ENCODE peak calls at places on chromosomes 16 and 17, in nine cellular contexts. One of them, this sample, is unnamed.

GRCh38 chr17:73628642-73629552 is 15.3 kb downstream of the SDK2 start:
- DNase-seq in A549: no peak
- DNase-seq in PC-9: no peak
- DNase-seq in stimulated activated naive CD4-positive, alpha-beta T cell: no peak
- DNase-seq in non-pigmented ciliary epithelial cell: no peak
- DNase-seq in foreskin melanocyte: peak; percentile 11
- DNase-seq in stimulated activated CD4-positive, alpha-beta T cell treated with anti-CD3 and anti-CD28 coated beads, TNF-alpha, amount 100 ng/mL, for 48 hours: no peak
- DNase-seq in activated CD4-positive, alpha-beta T cell treated with anti-CD3 and anti-CD28 coated beads, Interleukin-2, amount 50 U/mL, for 1 hour: no peak
- DNase-seq in stimulated activated CD8-positive, alpha-beta memory T cell treated with anti-CD3 and anti-CD28 coated beads, Interleukin-15, amount 100 ng/mL, for 24 hours: no peak
- DNase-seq in this sample: peak; percentile 67

GRCh38 chr17:63675231-63675606 is 24.7 kb downstream of the LIMD2 start:
- DNase-seq in A549: no peak
- DNase-seq in PC-9: peak; percentile 32
- DNase-seq in stimulated activated naive CD4-positive, alpha-beta T cell: no peak
- DNase-seq in non-pigmented ciliary epithelial cell: no peak
- DNase-seq in foreskin melanocyte: no peak
- DNase-seq in stimulated activated CD4-positive, alpha-beta T cell treated with anti-CD3 and anti-CD28 coated beads, TNF-alpha, amount 100 ng/mL, for 48 hours: no peak
- DNase-seq in activated CD4-positive, alpha-beta T cell treated with anti-CD3 and anti-CD28 coated beads, Interleukin-2, amount 50 U/mL, for 1 hour: no peak
- DNase-seq in stimulated activated CD8-positive, alpha-beta memory T cell treated with anti-CD3 and anti-CD28 coated beads, Interleukin-15, amount 100 ng/mL, for 24 hours: no peak
- DNase-seq in this sample: no peak

GRCh38 chr17:44310612-44311376 is 2.4 kb downstream of the RUNDC3A start:
- DNase-seq in A549: no peak
- DNase-seq in PC-9: no peak
- DNase-seq in stimulated activated naive CD4-positive, alpha-beta T cell: no peak
- DNase-seq in non-pigmented ciliary epithelial cell: no peak
- DNase-seq in foreskin melanocyte: no peak
- DNase-seq in stimulated activated CD4-positive, alpha-beta T cell treated with anti-CD3 and anti-CD28 coated beads, TNF-alpha, amount 100 ng/mL, for 48 hours: no peak
- DNase-seq in activated CD4-positive, alpha-beta T cell treated with anti-CD3 and anti-CD28 coated beads, Interleukin-2, amount 50 U/mL, for 1 hour: no peak
- DNase-seq in stimulated activated CD8-positive, alpha-beta memory T cell treated with anti-CD3 and anti-CD28 coated beads, Interleukin-15, amount 100 ng/mL, for 24 hours: no peak
- DNase-seq in this sample: no peak

GRCh38 chr16:73976661-73977060 is 320.0 kb upstream of the PSMD7 start:
- DNase-seq in A549: no peak
- DNase-seq in PC-9: no peak
- DNase-seq in stimulated activated naive CD4-positive, alpha-beta T cell: no peak
- DNase-seq in non-pigmented ciliary epithelial cell: no peak
- DNase-seq in foreskin melanocyte: no peak
- DNase-seq in stimulated activated CD4-positive, alpha-beta T cell treated with anti-CD3 and anti-CD28 coated beads, TNF-alpha, amount 100 ng/mL, for 48 hours: no peak
- DNase-seq in activated CD4-positive, alpha-beta T cell treated with anti-CD3 and anti-CD28 coated beads, Interleukin-2, amount 50 U/mL, for 1 hour: no peak
- DNase-seq in stimulated activated CD8-positive, alpha-beta memory T cell treated with anti-CD3 and anti-CD28 coated beads, Interleukin-15, amount 100 ng/mL, for 24 hours: no peak
- DNase-seq in this sample: no peak

GRCh38 chr16:89011909-89012621 is 35.1 kb upstream of the CBFA2T3 start:
- DNase-seq in A549: no peak
- DNase-seq in PC-9: no peak
- DNase-seq in stimulated activated naive CD4-positive, alpha-beta T cell: no peak
- DNase-seq in non-pigmented ciliary epithelial cell: no peak
- DNase-seq in foreskin melanocyte: no peak
- DNase-seq in stimulated activated CD4-positive, alpha-beta T cell treated with anti-CD3 and anti-CD28 coated beads, TNF-alpha, amount 100 ng/mL, for 48 hours: no peak
- DNase-seq in activated CD4-positive, alpha-beta T cell treated with anti-CD3 and anti-CD28 coated beads, Interleukin-2, amount 50 U/mL, for 1 hour: no peak
- DNase-seq in stimulated activated CD8-positive, alpha-beta memory T cell treated with anti-CD3 and anti-CD28 coated beads, Interleukin-15, amount 100 ng/mL, for 24 hours: no peak
- DNase-seq in this sample: no peak

GRCh38 chr16:60792437-60792836 is 1243.8 kb downstream of the CDH8 start:
- DNase-seq in A549: no peak
- DNase-seq in PC-9: no peak
- DNase-seq in stimulated activated naive CD4-positive, alpha-beta T cell: no peak
- DNase-seq in non-pigmented ciliary epithelial cell: no peak
- DNase-seq in foreskin melanocyte: no peak
- DNase-seq in stimulated activated CD4-positive, alpha-beta T cell treated with anti-CD3 and anti-CD28 coated beads, TNF-alpha, amount 100 ng/mL, for 48 hours: no peak
- DNase-seq in activated CD4-positive, alpha-beta T cell treated with anti-CD3 and anti-CD28 coated beads, Interleukin-2, amount 50 U/mL, for 1 hour: no peak
- DNase-seq in stimulated activated CD8-positive, alpha-beta memory T cell treated with anti-CD3 and anti-CD28 coated beads, Interleukin-15, amount 100 ng/mL, for 24 hours: no peak
- DNase-seq in this sample: no peak

GRCh38 chr17:31318298-31319190 is 2.9 kb downstream of the EVI2A start:
- DNase-seq in A549: no peak
- DNase-seq in PC-9: no peak
- DNase-seq in stimulated activated naive CD4-positive, alpha-beta T cell: peak; percentile 27
- DNase-seq in non-pigmented ciliary epithelial cell: no peak
- DNase-seq in foreskin melanocyte: no peak
- DNase-seq in stimulated activated CD4-positive, alpha-beta T cell treated with anti-CD3 and anti-CD28 coated beads, TNF-alpha, amount 100 ng/mL, for 48 hours: peak; percentile 33
- DNase-seq in activated CD4-positive, alpha-beta T cell treated with anti-CD3 and anti-CD28 coated beads, Interleukin-2, amount 50 U/mL, for 1 hour: peak; percentile 66
- DNase-seq in stimulated activated CD8-positive, alpha-beta memory T cell treated with anti-CD3 and anti-CD28 coated beads, Interleukin-15, amount 100 ng/mL, for 24 hours: no peak
- DNase-seq in this sample: peak; percentile 96

GRCh38 chr17:64547354-64547753 is 40.6 kb downstream of the CEP95 start:
- DNase-seq in A549: no peak
- DNase-seq in PC-9: no peak
- DNase-seq in stimulated activated naive CD4-positive, alpha-beta T cell: no peak
- DNase-seq in non-pigmented ciliary epithelial cell: no peak
- DNase-seq in foreskin melanocyte: no peak
- DNase-seq in stimulated activated CD4-positive, alpha-beta T cell treated with anti-CD3 and anti-CD28 coated beads, TNF-alpha, amount 100 ng/mL, for 48 hours: no peak
- DNase-seq in activated CD4-positive, alpha-beta T cell treated with anti-CD3 and anti-CD28 coated beads, Interleukin-2, amount 50 U/mL, for 1 hour: no peak
- DNase-seq in stimulated activated CD8-positive, alpha-beta memory T cell treated with anti-CD3 and anti-CD28 coated beads, Interleukin-15, amount 100 ng/mL, for 24 hours: no peak
- DNase-seq in this sample: no peak

GRCh38 chr17:28553000-28553505 is 629 bp upstream of the UNC119 start:
- DNase-seq in A549: no peak
- DNase-seq in PC-9: no peak
- DNase-seq in stimulated activated naive CD4-positive, alpha-beta T cell: no peak
- DNase-seq in non-pigmented ciliary epithelial cell: no peak
- DNase-seq in foreskin melanocyte: no peak
- DNase-seq in stimulated activated CD4-positive, alpha-beta T cell treated with anti-CD3 and anti-CD28 coated beads, TNF-alpha, amount 100 ng/mL, for 48 hours: no peak
- DNase-seq in activated CD4-positive, alpha-beta T cell treated with anti-CD3 and anti-CD28 coated beads, Interleukin-2, amount 50 U/mL, for 1 hour: no peak
- DNase-seq in stimulated activated CD8-positive, alpha-beta memory T cell treated with anti-CD3 and anti-CD28 coated beads, Interleukin-15, amount 100 ng/mL, for 24 hours: no peak
- DNase-seq in this sample: no peak

GRCh38 chr16:782263-782662 is 5.9 kb downstream of the RPUSD1 start:
- DNase-seq in A549: no peak
- DNase-seq in PC-9: no peak
- DNase-seq in stimulated activated naive CD4-positive, alpha-beta T cell: no peak
- DNase-seq in non-pigmented ciliary epithelial cell: no peak
- DNase-seq in foreskin melanocyte: no peak
- DNase-seq in stimulated activated CD4-positive, alpha-beta T cell treated with anti-CD3 and anti-CD28 coated beads, TNF-alpha, amount 100 ng/mL, for 48 hours: no peak
- DNase-seq in activated CD4-positive, alpha-beta T cell treated with anti-CD3 and anti-CD28 coated beads, Interleukin-2, amount 50 U/mL, for 1 hour: no peak
- DNase-seq in stimulated activated CD8-positive, alpha-beta memory T cell treated with anti-CD3 and anti-CD28 coated beads, Interleukin-15, amount 100 ng/mL, for 24 hours: no peak
- DNase-seq in this sample: no peak

GRCh38 chr16:84069540-84069939 is 26.9 kb upstream of the SLC38A8 start:
- DNase-seq in A549: no peak
- DNase-seq in PC-9: no peak
- DNase-seq in stimulated activated naive CD4-positive, alpha-beta T cell: no peak
- DNase-seq in non-pigmented ciliary epithelial cell: no peak
- DNase-seq in foreskin melanocyte: no peak
- DNase-seq in stimulated activated CD4-positive, alpha-beta T cell treated with anti-CD3 and anti-CD28 coated beads, TNF-alpha, amount 100 ng/mL, for 48 hours: no peak
- DNase-seq in activated CD4-positive, alpha-beta T cell treated with anti-CD3 and anti-CD28 coated beads, Interleukin-2, amount 50 U/mL, for 1 hour: no peak
- DNase-seq in stimulated activated CD8-positive, alpha-beta memory T cell treated with anti-CD3 and anti-CD28 coated beads, Interleukin-15, amount 100 ng/mL, for 24 hours: no peak
- DNase-seq in this sample: no peak

GRCh38 chr17:72937687-72938086 is 154.8 kb downstream of the SLC39A11 start:
- DNase-seq in A549: no peak
- DNase-seq in PC-9: no peak
- DNase-seq in stimulated activated naive CD4-positive, alpha-beta T cell: no peak
- DNase-seq in non-pigmented ciliary epithelial cell: no peak
- DNase-seq in foreskin melanocyte: no peak
- DNase-seq in stimulated activated CD4-positive, alpha-beta T cell treated with anti-CD3 and anti-CD28 coated beads, TNF-alpha, amount 100 ng/mL, for 48 hours: no peak
- DNase-seq in activated CD4-positive, alpha-beta T cell treated with anti-CD3 and anti-CD28 coated beads, Interleukin-2, amount 50 U/mL, for 1 hour: no peak
- DNase-seq in stimulated activated CD8-positive, alpha-beta memory T cell treated with anti-CD3 and anti-CD28 coated beads, Interleukin-15, amount 100 ng/mL, for 24 hours: no peak
- DNase-seq in this sample: no peak

GRCh38 chr16:88993006-88993787 is 16.2 kb upstream of the CBFA2T3 start:
- DNase-seq in A549: no peak
- DNase-seq in PC-9: no peak
- DNase-seq in stimulated activated naive CD4-positive, alpha-beta T cell: no peak
- DNase-seq in non-pigmented ciliary epithelial cell: no peak
- DNase-seq in foreskin melanocyte: no peak
- DNase-seq in stimulated activated CD4-positive, alpha-beta T cell treated with anti-CD3 and anti-CD28 coated beads, TNF-alpha, amount 100 ng/mL, for 48 hours: no peak
- DNase-seq in activated CD4-positive, alpha-beta T cell treated with anti-CD3 and anti-CD28 coated beads, Interleukin-2, amount 50 U/mL, for 1 hour: no peak
- DNase-seq in stimulated activated CD8-positive, alpha-beta memory T cell treated with anti-CD3 and anti-CD28 coated beads, Interleukin-15, amount 100 ng/mL, for 24 hours: no peak
- DNase-seq in this sample: no peak

GRCh38 chr17:46029627-46030026 is 30.6 kb downstream of the STH start:
- DNase-seq in A549: no peak
- DNase-seq in PC-9: peak; percentile 24
- DNase-seq in stimulated activated naive CD4-positive, alpha-beta T cell: no peak
- DNase-seq in non-pigmented ciliary epithelial cell: no peak
- DNase-seq in foreskin melanocyte: no peak
- DNase-seq in stimulated activated CD4-positive, alpha-beta T cell treated with anti-CD3 and anti-CD28 coated beads, TNF-alpha, amount 100 ng/mL, for 48 hours: no peak
- DNase-seq in activated CD4-positive, alpha-beta T cell treated with anti-CD3 and anti-CD28 coated beads, Interleukin-2, amount 50 U/mL, for 1 hour: no peak
- DNase-seq in stimulated activated CD8-positive, alpha-beta memory T cell treated with anti-CD3 and anti-CD28 coated beads, Interleukin-15, amount 100 ng/mL, for 24 hours: no peak
- DNase-seq in this sample: no peak

GRCh38 chr17:76365256-76365903 is 11.7 kb upstream of the PRPSAP1 start:
- DNase-seq in A549: no peak
- DNase-seq in PC-9: no peak
- DNase-seq in stimulated activated naive CD4-positive, alpha-beta T cell: no peak
- DNase-seq in non-pigmented ciliary epithelial cell: no peak
- DNase-seq in foreskin melanocyte: no peak
- DNase-seq in stimulated activated CD4-positive, alpha-beta T cell treated with anti-CD3 and anti-CD28 coated beads, TNF-alpha, amount 100 ng/mL, for 48 hours: no peak
- DNase-seq in activated CD4-positive, alpha-beta T cell treated with anti-CD3 and anti-CD28 coated beads, Interleukin-2, amount 50 U/mL, for 1 hour: no peak
- DNase-seq in stimulated activated CD8-positive, alpha-beta memory T cell treated with anti-CD3 and anti-CD28 coated beads, Interleukin-15, amount 100 ng/mL, for 24 hours: no peak
- DNase-seq in this sample: no peak